ENCODE peak calls at places on chromosomes 5 and 9, in eight cellular contexts. One of them, this sample, is unnamed.
A peak's percentile ranks its signal among the peaks of the same experiment; 100 is the strongest.

GRCh38 chr9:68653141-68653595 is 51.9 kb upstream of the PIP5K1B start:
- DNase-seq in K562: no peak
- DNase-seq in HepG2: no peak
- DNase-seq in SK-N-SH: no peak
- DNase-seq in H1: no peak
- DNase-seq in endothelial cell of umbilical vein: no peak
- DNase-seq in HCT116: no peak
- DNase-seq in GM12878: peak; percentile 72
- DNase-seq in this sample: no peak

GRCh38 chr9:114016101-114016500 is 62.0 kb downstream of the AMBP start:
- DNase-seq in SK-N-SH: no peak
- DNase-seq in endothelial cell of umbilical vein: no peak
- DNase-seq in K562: no peak
- DNase-seq in HepG2: no peak
- DNase-seq in H1: no peak
- DNase-seq in HCT116: no peak
- DNase-seq in GM12878: no peak
- DNase-seq in this sample: no peak

GRCh38 chr5:169300468-169301385 is at the start of gene SLIT3:
- DNase-seq in SK-N-SH: peak; percentile 90
- DNase-seq in GM12878: no peak
- DNase-seq in endothelial cell of umbilical vein: peak; percentile 72
- DNase-seq in H1: peak; percentile 38
- DNase-seq in HepG2: no peak
- DNase-seq in HCT116: no peak
- DNase-seq in K562: peak; percentile 12
- DNase-seq in this sample: no peak

GRCh38 chr5:128711216-128711615 is 173.2 kb upstream of the FBN2 start:
- DNase-seq in endothelial cell of umbilical vein: no peak
- DNase-seq in H1: no peak
- DNase-seq in GM12878: no peak
- DNase-seq in K562: no peak
- DNase-seq in SK-N-SH: no peak
- DNase-seq in HCT116: no peak
- DNase-seq in HepG2: no peak
- DNase-seq in this sample: no peak

GRCh38 chr5:153551537-153552079 is 61.1 kb downstream of the GRIA1 start:
- DNase-seq in K562: peak; percentile 6
- DNase-seq in SK-N-SH: peak; percentile 5
- DNase-seq in endothelial cell of umbilical vein: peak; percentile 92
- DNase-seq in GM12878: no peak
- DNase-seq in H1: peak; percentile 36
- DNase-seq in HepG2: no peak
- DNase-seq in HCT116: peak; percentile 48
- DNase-seq in this sample: no peak

GRCh38 chr5:157459715-157460599 is at the start of gene NIPAL4:
- DNase-seq in HepG2: no peak
- DNase-seq in GM12878: no peak
- DNase-seq in SK-N-SH: peak; percentile 77
- DNase-seq in K562: no peak
- DNase-seq in HCT116: no peak
- DNase-seq in endothelial cell of umbilical vein: no peak
- DNase-seq in H1: no peak
- DNase-seq in this sample: no peak

GRCh38 chr5:376951-377325 is 55.4 kb downstream of the AHRR start:
- DNase-seq in endothelial cell of umbilical vein: no peak
- DNase-seq in HCT116: no peak
- DNase-seq in GM12878: no peak
- DNase-seq in K562: no peak
- DNase-seq in H1: no peak
- DNase-seq in HepG2: no peak
- DNase-seq in SK-N-SH: peak; percentile 17
- DNase-seq in this sample: no peak

GRCh38 chr9:77521091-77521490 is 127.0 kb downstream of the GNA14 start:
- DNase-seq in GM12878: no peak
- DNase-seq in HepG2: no peak
- DNase-seq in H1: no peak
- DNase-seq in HCT116: no peak
- DNase-seq in K562: no peak
- DNase-seq in SK-N-SH: no peak
- DNase-seq in endothelial cell of umbilical vein: no peak
- DNase-seq in this sample: no peak

GRCh38 chr5:146283344-146283761 is 55.3 kb upstream of the POU4F3 start:
- DNase-seq in endothelial cell of umbilical vein: peak; percentile 73
- DNase-seq in H1: no peak
- DNase-seq in SK-N-SH: no peak
- DNase-seq in HepG2: peak; percentile 18
- DNase-seq in K562: no peak
- DNase-seq in HCT116: peak; percentile 86
- DNase-seq in GM12878: no peak
- DNase-seq in this sample: no peak

GRCh38 chr9:7333714-7334113 is 465.9 kb downstream of the DMAC1 start:
- DNase-seq in K562: no peak
- DNase-seq in SK-N-SH: no peak
- DNase-seq in endothelial cell of umbilical vein: no peak
- DNase-seq in GM12878: no peak
- DNase-seq in HCT116: no peak
- DNase-seq in HepG2: no peak
- DNase-seq in H1: no peak
- DNase-seq in this sample: no peak

GRCh38 chr9:122930541-122930932 is 775 bp downstream of the ZBTB26 start:
- DNase-seq in HepG2: no peak
- DNase-seq in H1: no peak
- DNase-seq in K562: no peak
- DNase-seq in SK-N-SH: no peak
- DNase-seq in GM12878: no peak
- DNase-seq in endothelial cell of umbilical vein: no peak
- DNase-seq in HCT116: no peak
- DNase-seq in this sample: no peak

GRCh38 chr5:82054004-82054710 is 82.3 kb downstream of the ATG10 start:
- DNase-seq in K562: no peak
- DNase-seq in endothelial cell of umbilical vein: no peak
- DNase-seq in SK-N-SH: no peak
- DNase-seq in HepG2: no peak
- DNase-seq in H1: no peak
- DNase-seq in GM12878: no peak
- DNase-seq in HCT116: no peak
- DNase-seq in this sample: no peak

GRCh38 chr9:37283730-37284235 is 138.7 kb upstream of the GRHPR start:
- DNase-seq in HCT116: no peak
- DNase-seq in SK-N-SH: no peak
- DNase-seq in endothelial cell of umbilical vein: peak; percentile 41
- DNase-seq in HepG2: peak; percentile 4
- DNase-seq in H1: no peak
- DNase-seq in GM12878: peak; percentile 72
- DNase-seq in K562: no peak
- DNase-seq in this sample: no peak

GRCh38 chr9:133394687-133395271 is 18.6 kb downstream of the STKLD1 start:
- DNase-seq in HepG2: no peak
- DNase-seq in HCT116: no peak
- DNase-seq in K562: no peak
- DNase-seq in H1: no peak
- DNase-seq in SK-N-SH: no peak
- DNase-seq in GM12878: no peak
- DNase-seq in endothelial cell of umbilical vein: no peak
- DNase-seq in this sample: no peak

GRCh38 chr5:180090098-180090768 is 18.7 kb upstream of the RNF130 start:
- DNase-seq in endothelial cell of umbilical vein: peak; percentile 77
- DNase-seq in HCT116: peak; percentile 56
- DNase-seq in GM12878: no peak
- DNase-seq in K562: peak; percentile 78
- DNase-seq in SK-N-SH: peak; percentile 92
- DNase-seq in H1: peak; percentile 80
- DNase-seq in HepG2: peak; percentile 36
- DNase-seq in this sample: no peak
- H3K9ac ChIP-seq in endothelial cell of umbilical vein: peak overlapping the region; percentile 94
- H3K9ac ChIP-seq in HCT116: peak overlapping the region; percentile 62
- H3K9ac ChIP-seq in GM12878: no peak overlapping the region
- H3K9ac ChIP-seq in K562: peak overlapping the region; percentile 82
- H3K9ac ChIP-seq in SK-N-SH: peak overlapping the region; percentile 70
- H3K9ac ChIP-seq in H1: peak overlapping the region; percentile 15
- H3K9ac ChIP-seq in HepG2: peak overlapping the region; percentile 34
- H3K9ac ChIP-seq in this sample: peak overlapping the region; percentile 65

DNA sequence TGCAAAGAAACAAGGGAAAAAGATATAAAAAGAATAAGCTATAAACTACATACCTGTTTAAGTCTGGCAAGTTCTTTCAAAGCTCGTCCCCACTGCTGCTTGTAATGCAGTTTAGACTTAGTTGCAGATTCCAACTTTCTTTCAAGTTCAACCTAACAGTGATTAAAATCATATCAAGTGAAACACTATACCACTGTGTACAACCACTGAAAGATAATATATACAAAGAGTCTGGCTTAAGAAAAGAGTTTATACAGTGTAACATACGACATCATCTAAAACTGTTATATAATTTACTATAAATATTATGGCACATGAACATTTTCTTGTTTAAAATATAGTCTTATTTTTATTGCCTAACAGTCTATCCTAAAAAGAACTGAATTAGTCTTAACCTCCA is 58.8 kb downstream of the CEP120 start:
- DNase-seq in K562: no peak
- DNase-seq in endothelial cell of umbilical vein: no peak
- DNase-seq in HepG2: no peak
- DNase-seq in H1: no peak
- DNase-seq in HCT116: no peak
- DNase-seq in GM12878: no peak
- DNase-seq in SK-N-SH: no peak
- DNase-seq in this sample: no peak
- H3K27ac ChIP-seq in K562: no peak overlapping the region
- H3K27ac ChIP-seq in endothelial cell of umbilical vein: no peak overlapping the region
- H3K27ac ChIP-seq in HepG2: no peak overlapping the region
- H3K27ac ChIP-seq in H1: no peak overlapping the region
- H3K27ac ChIP-seq in HCT116: no peak overlapping the region
- H3K27ac ChIP-seq in GM12878: no peak overlapping the region
- H3K27ac ChIP-seq in SK-N-SH: no peak overlapping the region
- H3K27ac ChIP-seq in this sample: no peak overlapping the region

GRCh38 chr9:129777769-129778130 is 24.9 kb upstream of the PTGES start:
- DNase-seq in GM12878: no peak
- DNase-seq in HCT116: no peak
- DNase-seq in H1: no peak
- DNase-seq in SK-N-SH: no peak
- DNase-seq in endothelial cell of umbilical vein: no peak
- DNase-seq in K562: no peak
- DNase-seq in HepG2: no peak
- DNase-seq in this sample: no peak
- TF ChIP-seq POLR2AphosphoS5 in GM12878: no peak
- TF ChIP-seq POLR2AphosphoS5 in HCT116: no peak
- TF ChIP-seq POLR2AphosphoS5 in H1: no peak
- TF ChIP-seq POLR2AphosphoS5 in SK-N-SH: no peak
- TF ChIP-seq POLR2AphosphoS5 in endothelial cell of umbilical vein: no peak
- TF ChIP-seq POLR2AphosphoS5 in K562: no peak
- TF ChIP-seq POLR2AphosphoS5 in HepG2: no peak
- TF ChIP-seq POLR2AphosphoS5 in this sample: no peak

DNA sequence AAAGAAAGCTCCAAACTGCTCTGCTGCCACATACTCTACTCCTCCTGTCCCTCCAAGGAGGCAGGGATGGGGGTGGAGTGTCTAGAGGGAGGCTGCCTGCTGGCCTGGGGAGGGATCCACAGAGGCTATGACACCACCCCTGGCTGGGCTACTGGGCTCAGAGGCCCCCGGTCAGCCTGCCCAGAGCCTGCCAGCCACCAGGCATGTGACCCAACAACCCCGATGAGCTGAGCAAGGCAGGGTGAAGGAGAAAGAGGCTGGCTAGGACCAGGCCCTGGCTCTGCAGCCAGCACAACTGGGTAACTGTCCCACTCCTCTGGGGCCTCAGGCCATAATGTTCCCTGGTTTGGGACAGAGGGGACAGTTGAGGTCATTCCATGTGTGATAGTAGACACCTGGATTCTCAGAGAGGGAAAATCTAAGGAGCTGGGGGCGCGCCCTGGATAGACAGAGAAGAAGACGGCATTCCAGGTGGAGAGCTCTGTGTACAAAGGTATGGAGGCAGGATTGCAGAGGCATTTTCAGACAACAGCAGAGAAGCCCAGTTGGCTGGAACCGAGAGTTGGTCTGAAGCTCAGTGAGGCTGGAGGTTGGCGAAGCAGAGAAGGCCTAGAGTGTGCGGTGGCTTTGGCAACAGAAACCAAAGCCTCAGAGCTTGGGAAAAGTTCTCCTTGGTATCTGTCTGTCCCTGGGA is 33.8 kb upstream of the IL17B start:
- DNase-seq in SK-N-SH: no peak
- DNase-seq in HepG2: no peak
- DNase-seq in HCT116: no peak
- DNase-seq in H1: no peak
- DNase-seq in GM12878: no peak
- DNase-seq in K562: no peak
- DNase-seq in endothelial cell of umbilical vein: no peak
- DNase-seq in this sample: no peak
- H3K9ac ChIP-seq in SK-N-SH: no peak overlapping the region
- H3K9ac ChIP-seq in HepG2: no peak overlapping the region
- H3K9ac ChIP-seq in HCT116: no peak overlapping the region
- H3K9ac ChIP-seq in H1: no peak overlapping the region
- H3K9ac ChIP-seq in GM12878: no peak overlapping the region
- H3K9ac ChIP-seq in K562: peak overlapping the region; percentile 14
- H3K9ac ChIP-seq in endothelial cell of umbilical vein: no peak overlapping the region
- H3K9ac ChIP-seq in this sample: no peak overlapping the region

GRCh38 chr5:38446029-38446522 is 110.4 kb downstream of the LIFR start:
- DNase-seq in endothelial cell of umbilical vein: no peak
- DNase-seq in HCT116: no peak
- DNase-seq in K562: no peak
- DNase-seq in HepG2: no peak
- DNase-seq in GM12878: no peak
- DNase-seq in H1: no peak
- DNase-seq in SK-N-SH: no peak
- DNase-seq in this sample: no peak
- H3K27ac ChIP-seq in endothelial cell of umbilical vein: no peak overlapping the region
- H3K27ac ChIP-seq in HCT116: no peak overlapping the region
- H3K27ac ChIP-seq in K562: no peak overlapping the region
- H3K27ac ChIP-seq in HepG2: no peak overlapping the region
- H3K27ac ChIP-seq in GM12878: no peak overlapping the region
- H3K27ac ChIP-seq in H1: no peak overlapping the region
- H3K27ac ChIP-seq in SK-N-SH: no peak overlapping the region
- H3K27ac ChIP-seq in this sample: peak overlapping the region; percentile 83

GRCh38 chr5:132259061-132259851 is 1.8 kb downstream of the PDLIM4 start:
- DNase-seq in HepG2: no peak
- DNase-seq in GM12878: no peak
- DNase-seq in SK-N-SH: peak; percentile 87
- DNase-seq in H1: no peak
- DNase-seq in K562: peak; percentile 62
- DNase-seq in HCT116: no peak
- DNase-seq in endothelial cell of umbilical vein: peak; percentile 72
- DNase-seq in this sample: no peak

GRCh38 chr5:132258102-132259060 is 885 bp downstream of the PDLIM4 start:
- DNase-seq in K562: peak; percentile 58
- DNase-seq in GM12878: no peak
- DNase-seq in HCT116: no peak
- DNase-seq in H1: no peak
- DNase-seq in SK-N-SH: peak; percentile 55
- DNase-seq in HepG2: no peak
- DNase-seq in endothelial cell of umbilical vein: peak; percentile 68
- DNase-seq in this sample: no peak

GRCh38 chr5:132256783-132257130 is 739 bp upstream of the PDLIM4 start:
- DNase-seq in K562: no peak
- DNase-seq in HCT116: no peak
- DNase-seq in H1: no peak
- DNase-seq in GM12878: no peak
- DNase-seq in SK-N-SH: no peak
- DNase-seq in endothelial cell of umbilical vein: no peak
- DNase-seq in HepG2: no peak
- DNase-seq in this sample: no peak

GRCh38 chr5:132256086-132256782 is 1.3 kb upstream of the PDLIM4 start:
- DNase-seq in HepG2: no peak
- DNase-seq in HCT116: no peak
- DNase-seq in GM12878: no peak
- DNase-seq in H1: no peak
- DNase-seq in endothelial cell of umbilical vein: no peak
- DNase-seq in SK-N-SH: no peak
- DNase-seq in K562: no peak
- DNase-seq in this sample: no peak

GRCh38 chr5:132257131-132258101 is at the start of gene PDLIM4:
- DNase-seq in K562: peak; percentile 66
- DNase-seq in GM12878: no peak
- DNase-seq in endothelial cell of umbilical vein: peak; percentile 62
- DNase-seq in SK-N-SH: peak; percentile 96
- DNase-seq in HepG2: no peak
- DNase-seq in H1: no peak
- DNase-seq in HCT116: no peak
- DNase-seq in this sample: no peak
- TF ChIP-seq POLR2AphosphoS5 in K562: no peak
- TF ChIP-seq POLR2AphosphoS5 in GM12878: no peak
- TF ChIP-seq POLR2AphosphoS5 in endothelial cell of umbilical vein: peak; percentile 60
- TF ChIP-seq POLR2AphosphoS5 in SK-N-SH: no peak
- TF ChIP-seq POLR2AphosphoS5 in HepG2: no peak
- TF ChIP-seq POLR2AphosphoS5 in H1: no peak
- TF ChIP-seq POLR2AphosphoS5 in HCT116: no peak
- TF ChIP-seq POLR2AphosphoS5 in this sample: peak; percentile 30

This sample was measured in SK-N-MC.